ENCODE peak calls at places on chromosomes 12 and 14, in five cellular contexts. G is choroid plexus epithelial cell, L is suprapubic skin, U is left ventricle myocardium inferior, M is HAP-1. V is an unnamed sample.

GRCh38 chr12:132955094-132955932 is 793 bp downstream of the ZNF605 start:
- DNase-seq in G (peak), L (no peak), U (peak), M (peak), V (no peak)

GRCh38 chr12:51887476-51888315 is at the start of gene ANKRD33:
- DNase-seq in G (peak), L (peak), U (no peak), M (peak), V (no peak)

GRCh38 chr12:46553911-46554310 is 181.3 kb upstream of the SLC38A2 start:
- DNase-seq in G (no peak), L (no peak), U (no peak), M (no peak), V (no peak)

GRCh38 chr14:54676822-54677708 is 110.1 kb downstream of the SAMD4A start:
- DNase-seq in G (peak), L (no peak), U (no peak), M (peak), V (no peak)

GRCh38 chr14:65622703-65623102 is 210.2 kb downstream of the FUT8 start:
- DNase-seq in G (no peak), L (no peak), U (no peak), M (no peak), V (no peak)

GRCh38 chr14:61477845-61478438 is 156.6 kb downstream of the PRKCH start:
- DNase-seq in G (peak), L (no peak), U (peak), M (no peak), V (no peak)

GRCh38 chr14:100590726-100591452 is 3.7 kb upstream of the BEGAIN start:
- DNase-seq in G (no peak), L (no peak), U (peak), M (no peak), V (no peak)

GRCh38 chr12:74945771-74946198 is 263.9 kb downstream of the KCNC2 start:
- DNase-seq in G (no peak), L (no peak), U (no peak), M (no peak), V (no peak)

GRCh38 chr12:47160296-47161244 is 80.8 kb upstream of the AMIGO2 start:
- DNase-seq in G (no peak), L (no peak), U (no peak), M (no peak), V (no peak)

GRCh38 chr14:88895116-88895515 is 70.7 kb downstream of the TTC8 start:
- DNase-seq in G (peak), L (no peak), U (no peak), M (no peak), V (no peak)

GRCh38 chr12:45039757-45040156 is 11.1 kb downstream of the DBX2 start:
- DNase-seq in G (no peak), L (no peak), U (no peak), M (no peak), V (no peak)

GRCh38 chr14:42159138-42159537 is 552.5 kb downstream of the LRFN5 start:
- DNase-seq in G (no peak), L (no peak), U (no peak), M (no peak), V (no peak)

GRCh38 chr14:35553808-35554207 is 19.8 kb downstream of the INSM2 start:
- DNase-seq in G (peak), L (no peak), U (no peak), M (no peak), V (no peak)

GRCh38 chr12:112198120-112198733 is 72.9 kb downstream of the TRAFD1 start:
- DNase-seq in G (peak), L (no peak), U (no peak), M (peak), V (peak)

GRCh38 chr12:110693731-110694130 is 4.8 kb upstream of the HVCN1 start:
- DNase-seq in G (peak), L (no peak), U (peak), M (no peak), V (no peak)

GRCh38 chr12:28129031-28129430 is 61.2 kb upstream of the CCDC91 start:
- DNase-seq in G (no peak), L (no peak), U (no peak), M (no peak), V (no peak)

GRCh38 chr14:20001863-20002262 is at the start of gene OR4Q2:
- DNase-seq in G (no peak), L (no peak), U (no peak), M (no peak), V (no peak)

GRCh38 chr12:69610729-69611128 is at the start of gene LRRC10:
- DNase-seq in G (no peak), L (no peak), U (peak), M (no peak), V (no peak)

GRCh38 chr14:88919502-88919901 is 95.1 kb downstream of the TTC8 start:
- DNase-seq in G (no peak), L (no peak), U (no peak), M (no peak), V (no peak)

GRCh38 chr12:92747151-92747550 is 44.4 kb downstream of the PLEKHG7 start:
- DNase-seq in G (no peak), L (no peak), U (no peak), M (no peak), V (no peak)

GRCh38 chr12:63857771-63858670 is 13.5 kb downstream of the SRGAP1 start:
- DNase-seq in G (peak), L (no peak), U (no peak), M (no peak), V (no peak)

GRCh38 chr12:51744235-51744634 is 104.3 kb downstream of the FIGNL2 start:
- DNase-seq in G (peak), L (no peak), U (no peak), M (no peak), V (no peak)

GRCh38 chr14:22994762-22995275 is 12.5 kb upstream of the AJUBA start:
- DNase-seq in G (peak), L (no peak), U (no peak), M (peak), V (no peak)

GRCh38 chr12:79938843-79939242 is 3.9 kb upstream of the PPP1R12A start:
- DNase-seq in G (no peak), L (no peak), U (no peak), M (no peak), V (no peak)

GRCh38 chr14:75720828-75721227 is 59.8 kb downstream of the TTLL5 start:
- DNase-seq in G (peak), L (no peak), U (peak), M (no peak), V (no peak)

GRCh38 chr12:92624236-92624635 is 78.6 kb upstream of the PLEKHG7 start:
- DNase-seq in G (peak), L (no peak), U (no peak), M (no peak), V (no peak)

GRCh38 chr12:49279706-49280159 is 14.9 kb downstream of the TUBA1C start:
- DNase-seq in G (no peak), L (no peak), U (no peak), M (no peak), V (peak)

DNA sequence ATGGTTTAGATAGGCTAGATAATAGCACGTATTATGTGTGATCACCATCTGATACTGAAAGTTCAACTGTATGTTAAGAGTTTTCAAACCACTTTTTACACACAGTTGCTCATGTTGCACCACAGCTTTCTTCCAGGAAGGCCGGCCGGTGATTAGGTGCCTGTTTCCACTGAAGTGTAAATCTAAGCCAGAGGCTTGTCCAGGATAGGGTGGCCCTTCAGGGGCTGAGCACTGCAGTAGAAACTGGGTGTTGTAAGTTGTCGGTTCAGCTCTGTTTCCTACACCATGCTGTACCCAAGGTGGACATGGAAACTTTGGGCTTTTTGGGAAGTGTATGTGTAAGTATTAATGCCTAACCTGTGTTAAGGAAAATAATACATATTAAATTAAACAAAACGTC is 30.7 kb downstream of the TDP1 start:
- DNase-seq in G (no peak), L (no peak), U (no peak), M (no peak), V (no peak)
- H3K4me3 ChIP-seq in G (no peak), L (no peak), U (no peak), M (no peak), V (no peak)

GRCh38 chr12:15146585-15146984 is 74.6 kb downstream of the RERG start:
- DNase-seq in G (peak), L (no peak), U (no peak), M (no peak), V (no peak)
- H3K4me3 ChIP-seq in G (no peak), L (no peak), U (no peak), M (no peak), V (no peak)

GRCh38 chr12:50353869-50354593 is 42.4 kb downstream of the FAM186A start:
- DNase-seq in G (peak), L (no peak), U (no peak), M (no peak), V (no peak)
- H3K4me3 ChIP-seq in G (no peak), L (no peak), U (peak), M (no peak), V (no peak)

GRCh38 chr12:71004578-71004977 is 84.0 kb upstream of the PTPRR start:
- DNase-seq in G (no peak), L (no peak), U (no peak), M (no peak), V (no peak)
- H3K4me3 ChIP-seq in G (no peak), L (no peak), U (no peak), M (no peak), V (no peak)

V was measured in SK-N-MC.